ENCODE peak calls at places on chromosomes 13 and 19, in six cellular contexts. R is H1, X is GM12891, V is K562, G is GM12878, B is HepG2. L is an unnamed sample.

GRCh38 chr13:52378312-52378711 is 27.7 kb downstream of the THSD1 start:
- DNase-seq in B (no peak), G (no peak), V (no peak), R (no peak), X (no peak), L (no peak)

GRCh38 chr19:7337380-7338194 is 11.2 kb upstream of the ARHGEF18 start:
- DNase-seq in X (no peak), B (no peak), V (no peak), R (no peak), G (peak), L (peak)

GRCh38 chr13:77448689-77449088 is 86.8 kb upstream of the SCEL start:
- DNase-seq in R (no peak), G (no peak), V (no peak), X (no peak), B (no peak), L (no peak)

GRCh38 chr13:90615236-90615635 is 732.3 kb upstream of the MIR17HG start:
- DNase-seq in V (no peak), X (no peak), B (no peak), G (no peak), R (no peak), L (no peak)

GRCh38 chr13:30622551-30622950 is 4.8 kb downstream of the USPL1 start:
- DNase-seq in X (no peak), G (no peak), R (no peak), B (no peak), V (no peak), L (no peak)

GRCh38 chr19:58407658-58408151 is 744 bp upstream of the ZNF584 start:
- DNase-seq in X (no peak), G (no peak), B (peak), R (no peak), V (no peak), L (no peak)

GRCh38 chr13:44078806-44079378 is 199.2 kb downstream of the LACC1 start:
- DNase-seq in R (no peak), B (no peak), V (no peak), X (no peak), G (no peak), L (no peak)

GRCh38 chr13:111975539-111976473 is 91.1 kb upstream of the SOX1 start:
- DNase-seq in X (no peak), G (no peak), B (no peak), V (no peak), R (no peak), L (no peak)

DNA sequence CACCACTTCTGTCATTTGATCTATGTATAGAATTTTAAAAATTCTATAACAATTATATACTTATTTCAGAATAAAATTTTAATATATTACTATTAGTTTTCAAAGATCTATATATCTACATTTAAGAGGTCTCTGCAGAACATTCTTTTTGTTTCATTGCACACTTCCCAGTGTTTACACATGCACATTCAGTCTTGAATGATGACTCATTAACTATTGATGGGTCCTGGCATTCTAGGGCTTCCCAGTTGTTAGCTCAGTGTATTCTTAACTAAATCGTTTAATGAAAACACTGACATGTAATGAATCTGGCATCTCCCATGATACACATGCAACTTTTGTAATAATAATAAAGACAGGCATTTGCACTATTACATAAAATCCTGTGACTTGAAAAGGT is 324.6 kb downstream of the KLF12 start:
- DNase-seq in R (no peak), X (no peak), V (no peak), B (no peak), G (no peak), L (no peak)
- TF ChIP-seq TAF1 in R (no peak), X (no peak), V (no peak), B (no peak), G (no peak), L (no peak)

DNA sequence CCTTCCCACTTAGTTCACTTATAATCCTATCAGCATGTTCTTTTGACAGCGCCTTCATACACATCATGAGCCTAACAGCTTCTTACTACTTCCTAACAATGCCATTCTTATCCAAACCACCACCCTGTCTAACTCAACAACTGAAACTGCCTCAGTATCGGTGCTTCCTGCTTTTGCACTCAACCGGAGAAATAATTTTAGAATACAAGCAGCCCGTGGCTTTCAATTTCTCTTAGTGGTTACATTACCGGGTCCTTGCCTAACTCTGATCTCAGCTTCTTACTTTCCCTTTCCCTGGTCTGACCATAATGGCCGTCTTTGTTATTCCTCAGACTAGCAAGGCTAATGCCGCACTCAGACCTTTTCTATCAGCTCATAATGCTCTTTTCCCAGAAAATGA is 17.0 kb downstream of the ZFP82 start:
- DNase-seq in B (no peak), G (no peak), V (no peak), X (peak), R (no peak), L (no peak)
- TF ChIP-seq POLR2AphosphoS5 in B (no peak), G (no peak), V (no peak), X (no peak), R (no peak), L (no peak)

GRCh38 chr13:67230243-67230773 is at the start of gene PCDH9:
- DNase-seq in B (peak), V (peak), G (peak), X (peak), R (peak), L (peak)
- TF ChIP-seq POLR2A in B (no peak), V (peak), G (no peak), X (no peak), R (no peak), L (no peak)

DNA sequence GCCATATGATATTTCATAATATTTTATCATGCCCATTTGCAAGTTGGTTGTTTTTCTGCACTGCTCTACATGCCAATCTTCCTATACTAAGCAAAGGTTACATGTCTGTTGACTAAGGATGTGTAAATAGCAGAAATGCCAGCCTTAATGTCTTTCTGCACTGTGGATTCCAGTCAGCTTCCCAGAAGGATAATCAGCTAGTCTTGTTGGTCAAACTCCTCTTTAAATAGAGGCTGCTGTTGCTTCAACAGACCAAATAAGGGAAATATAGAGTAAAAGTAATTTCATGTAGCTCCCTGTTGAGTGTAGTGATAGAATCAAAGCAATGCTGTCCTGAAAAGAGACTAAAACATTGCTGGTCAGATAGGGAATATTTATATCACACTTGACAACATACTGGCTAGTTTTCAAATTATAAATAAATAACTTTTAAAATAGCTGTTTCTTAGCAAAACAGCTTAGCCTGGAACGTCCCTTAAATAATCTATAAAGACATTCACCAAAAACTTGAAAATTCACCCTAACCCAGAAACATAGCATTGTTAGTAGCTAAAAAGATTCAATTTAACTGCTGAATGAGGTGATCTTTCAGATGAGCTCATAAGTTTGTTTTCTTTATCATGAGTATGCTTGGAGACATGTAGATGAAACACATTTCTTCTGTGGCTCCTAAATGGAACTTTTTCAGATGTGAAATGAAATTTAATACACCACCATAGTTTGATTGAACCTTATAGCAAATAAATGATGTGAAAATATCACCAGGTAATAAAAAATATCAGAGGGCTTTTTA is 56.6 kb downstream of the FRY start:
- DNase-seq in V (no peak), X (no peak), B (peak), G (no peak), R (no peak), L (no peak)
- TF ChIP-seq TAF1 in V (no peak), X (no peak), B (no peak), G (no peak), R (no peak), L (no peak)

GRCh38 chr13:35855531-35856019 is 275.6 kb downstream of the DCLK1 start:
- DNase-seq in R (peak), V (no peak), B (no peak), G (no peak), X (no peak), L (no peak)
- TF ChIP-seq POLR2AphosphoS5 in R (peak), V (no peak), B (no peak), G (no peak), X (no peak), L (no peak)

GRCh38 chr19:15869109-15869555 is 28.7 kb downstream of the CYP4F2 start:
- DNase-seq in V (peak), R (no peak), G (no peak), B (peak), X (peak), L (no peak)
- TF ChIP-seq POLR2A in V (no peak), R (no peak), G (no peak), B (no peak), X (no peak), L (no peak)

GRCh38 chr19:41755328-41755913 is at the start of gene CEACAM6:
- DNase-seq in B (no peak), V (no peak), R (no peak), X (no peak), G (no peak), L (no peak)

GRCh38 chr19:41748012-41748411 is 7.3 kb upstream of the CEACAM6 start:
- DNase-seq in V (no peak), R (no peak), G (no peak), B (no peak), X (no peak), L (no peak)

GRCh38 chr19:41753936-41754529 is 1.3 kb upstream of the CEACAM6 start:
- DNase-seq in B (peak), R (peak), X (peak), V (peak), G (no peak), L (no peak)

GRCh38 chr19:41754596-41754995 is 734 bp upstream of the CEACAM6 start:
- DNase-seq in V (no peak), B (no peak), G (no peak), R (no peak), X (no peak), L (no peak)

DNA sequence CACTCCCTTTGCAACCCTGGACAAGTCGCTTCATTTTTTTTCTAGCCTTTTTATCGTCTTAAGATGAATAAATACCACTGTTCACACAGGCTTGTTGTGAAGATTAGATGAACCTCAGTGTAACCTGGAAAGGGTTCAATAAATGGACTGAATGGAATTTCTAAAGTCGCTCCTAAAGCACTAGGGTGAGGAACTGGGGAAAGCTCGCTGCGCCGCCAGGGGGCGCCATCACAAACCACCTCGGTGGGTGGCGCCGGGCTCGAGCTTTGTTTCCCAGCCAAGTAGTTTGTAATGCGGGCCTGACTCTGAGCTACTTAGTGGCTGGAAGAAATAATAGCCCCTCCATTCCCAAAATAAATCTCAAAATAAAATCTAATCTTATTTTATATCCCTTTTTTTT is 2.2 kb upstream of the CEACAM6 start:
- DNase-seq in G (no peak), V (peak), R (peak), B (peak), X (peak), L (peak)
- TF ChIP-seq TAF1 in G (no peak), V (no peak), R (no peak), B (no peak), X (no peak), L (no peak)

GRCh38 chr13:102798653-102799543 is at the start of the genes BIVM and POGLUT2:
- DNase-seq in G (peak), R (peak), B (peak), V (peak), X (peak), L (peak)
- TF ChIP-seq POLR2AphosphoS5 in G (peak), R (no peak), B (peak), V (no peak), X (no peak), L (peak)

GRCh38 chr13:23888658-23889597 is at the start of gene MIPEP:
- DNase-seq in R (peak), B (peak), X (peak), G (peak), V (peak), L (peak)
- TF ChIP-seq POLR2A in R (no peak), B (peak), X (no peak), G (peak), V (peak), L (peak)

GRCh38 chr19:10648360-10648759 is 5.8 kb upstream of the ILF3 start:
- DNase-seq in X (no peak), B (no peak), R (no peak), V (peak), G (no peak), L (no peak)
- TF ChIP-seq TAF1 in X (no peak), B (no peak), R (no peak), V (no peak), G (no peak), L (no peak)